ENCODE peak calls at places on chromosomes 16 and 17, in nine cellular contexts. C is stimulated activated CD4-positive, alpha-beta T cell treated with anti-CD3 and anti-CD28 coated beads, Interleukin-12 subunit alpha, Interleukin-12 subunit beta, amount 100 ng/mL, for 24 hours; K is NCI-H460; D is CD4-positive, alpha-beta memory T cell; U is HFFc6; N is HEK293T; E is activated naive CD4-positive, alpha-beta T cell; B is hypothalamus; G is OCI-M1. L is an unnamed sample.

GRCh38 chr17:77502626-77503292 is 362.0 kb downstream of the SEC14L1 start:
- DNase-seq in C (no peak), K (no peak), D (no peak), U (no peak), N (no peak), E (no peak), B (no peak), G (no peak), L (no peak)

GRCh38 chr16:6066601-6067000 is 969.0 kb upstream of the EEF2KMT start:
- DNase-seq in C (no peak), K (no peak), D (no peak), U (no peak), N (no peak), E (no peak), B (no peak), G (no peak), L (no peak)

GRCh38 chr17:80986046-80986445 is 5.6 kb upstream of the CHMP6 start:
- DNase-seq in C (no peak), K (no peak), D (no peak), U (no peak), N (no peak), E (no peak), B (no peak), G (no peak), L (no peak)

GRCh38 chr16:10744370-10745030 is 858 bp downstream of the NUBP1 start:
- DNase-seq in C (no peak), K (no peak), D (no peak), U (peak), N (peak), E (no peak), B (no peak), G (no peak), L (no peak)

GRCh38 chr16:17162560-17162959 is 308.2 kb downstream of the XYLT1 start:
- DNase-seq in C (no peak), K (no peak), D (no peak), U (no peak), N (no peak), E (no peak), B (no peak), G (no peak), L (no peak)

GRCh38 chr16:9322735-9323134 is 231.3 kb downstream of the HAPSTR1 start:
- DNase-seq in C (no peak), K (no peak), D (no peak), U (no peak), N (no peak), E (no peak), B (no peak), G (no peak), L (no peak)

GRCh38 chr17:2402517-2402916 is 1.7 kb upstream of the MNT start:
- DNase-seq in C (no peak), K (no peak), D (peak), U (no peak), N (no peak), E (no peak), B (no peak), G (no peak), L (no peak)

GRCh38 chr16:9647981-9648701 is 534.1 kb downstream of the GRIN2A start:
- DNase-seq in C (no peak), K (peak), D (no peak), U (peak), N (peak), E (no peak), B (no peak), G (peak), L (no peak)

GRCh38 chr16:53922805-53923645 is 219.1 kb downstream of the FTO start:
- DNase-seq in C (no peak), K (no peak), D (no peak), U (no peak), N (no peak), E (no peak), B (no peak), G (no peak), L (no peak)

GRCh38 chr16:11560701-11561439 is 25.8 kb downstream of the LITAF start:
- DNase-seq in C (peak), K (no peak), D (peak), U (peak), N (peak), E (peak), B (no peak), G (no peak), L (no peak)

GRCh38 chr17:3802461-3803307 is 1.7 kb upstream of the ITGAE start:
- DNase-seq in C (no peak), K (no peak), D (no peak), U (peak), N (no peak), E (no peak), B (no peak), G (no peak), L (no peak)

GRCh38 chr17:2863204-2863603 is 67.0 kb downstream of the RAP1GAP2 start:
- DNase-seq in C (no peak), K (no peak), D (no peak), U (no peak), N (no peak), E (no peak), B (no peak), G (no peak), L (no peak)

GRCh38 chr16:47311738-47312505 is 148.9 kb downstream of the ITFG1 start:
- DNase-seq in C (no peak), K (no peak), D (no peak), U (no peak), N (no peak), E (no peak), B (no peak), G (no peak), L (no peak)

L was measured in omental fat pad.